ENCODE peak calls at places on chromosomes 12 and 14, in six cellular contexts. K is fibroblast of lung, W is uterus, G is neural progenitor cell, Q is brain microvascular endothelial cell, Y is tibial artery. T is an unnamed sample.

GRCh38 chr14:88228519-88229236 is 94.4 kb downstream of the KCNK10 start:
- DNase-seq in K (no peak), W (no peak), G (no peak), Q (no peak), Y (no peak), T (no peak)

GRCh38 chr12:116040412-116040811 is 237.1 kb downstream of the MED13L start:
- DNase-seq in K (no peak), W (no peak), G (no peak), Q (no peak), Y (no peak), T (no peak)

GRCh38 chr14:55556929-55557623 is 22.9 kb upstream of the KTN1 start:
- DNase-seq in K (peak; percentile 90), W (no peak), G (peak; percentile 31), Q (peak; percentile 60), Y (peak; percentile 51), T (peak; percentile 93)

GRCh38 chr14:95733212-95733611 is 19.3 kb upstream of the TCL1A start:
- DNase-seq in K (no peak), W (no peak), G (no peak), Q (no peak), Y (no peak), T (no peak)

GRCh38 chr12:92942905-92943304 is 13.8 kb upstream of the EEA1 start:
- DNase-seq in K (peak; percentile 90), W (peak; percentile 28), G (no peak), Q (peak; percentile 35), Y (no peak), T (no peak)

GRCh38 chr12:108367436-108367835 is 28.3 kb upstream of the CMKLR1 start:
- DNase-seq in K (no peak), W (no peak), G (no peak), Q (no peak), Y (peak; percentile 75), T (no peak)

GRCh38 chr12:39375206-39375808 is 67.6 kb downstream of the KIF21A start:
- DNase-seq in K (no peak), W (no peak), G (peak; percentile 14), Q (no peak), Y (no peak), T (no peak)

GRCh38 chr14:79629372-79629771 is 581.9 kb downstream of the DIO2 start:
- DNase-seq in K (no peak), W (no peak), G (peak; percentile 4), Q (no peak), Y (no peak), T (no peak)

GRCh38 chr12:116714175-116714574 is 23.7 kb downstream of the SPRING1 start:
- DNase-seq in K (no peak), W (no peak), G (no peak), Q (no peak), Y (no peak), T (no peak)

GRCh38 chr14:64235652-64236640 is 58.2 kb downstream of the ESR2 start:
- DNase-seq in K (no peak), W (no peak), G (no peak), Q (no peak), Y (no peak), T (no peak)

GRCh38 chr14:101183376-101184103 is 280.0 kb upstream of the RTL1 start:
- DNase-seq in K (peak; percentile 5), W (peak; percentile 52), G (peak; percentile 86), Q (no peak), Y (no peak), T (peak; percentile 4)

GRCh38 chr12:64145226-64145625 is 76.9 kb downstream of the KICS2 start:
- DNase-seq in K (no peak), W (no peak), G (peak; percentile 9), Q (no peak), Y (no peak), T (no peak)

GRCh38 chr12:58815235-58815634 is 105.1 kb downstream of the LRIG3 start:
- DNase-seq in K (no peak), W (no peak), G (no peak), Q (no peak), Y (no peak), T (no peak)

GRCh38 chr14:75995372-75996041 is 9.9 kb downstream of the IFT43 start:
- DNase-seq in K (peak; percentile 85), W (peak; percentile 76), G (no peak), Q (peak; percentile 59), Y (peak; percentile 71), T (no peak)

GRCh38 chr14:35215110-35215872 is 76.9 kb upstream of the PSMA6 start:
- DNase-seq in K (peak; percentile 83), W (no peak), G (peak; percentile 50), Q (peak; percentile 32), Y (no peak), T (no peak)

GRCh38 chr12:113384778-113385177 is 18.9 kb downstream of the SDS start:
- DNase-seq in K (no peak), W (no peak), G (no peak), Q (no peak), Y (no peak), T (no peak)

GRCh38 chr14:35808076-35808657 is 928 bp downstream of the RALGAPA1 start:
- DNase-seq in K (no peak), W (no peak), G (peak; percentile 43), Q (no peak), Y (no peak), T (no peak)

GRCh38 chr12:75000120-75000519 is 209.5 kb downstream of the KCNC2 start:
- DNase-seq in K (no peak), W (no peak), G (no peak), Q (no peak), Y (no peak), T (no peak)

GRCh38 chr12:26868505-26869494 is 35.8 kb upstream of the ITPR2 start:
- DNase-seq in K (no peak), W (no peak), G (no peak), Q (no peak), Y (no peak), T (no peak)

GRCh38 chr12:57889541-57889989 is 43.0 kb upstream of the CTDSP2 start:
- DNase-seq in K (peak; percentile 99), W (peak; percentile 89), G (peak; percentile 34), Q (peak; percentile 25), Y (peak; percentile 86), T (no peak)

GRCh38 chr14:80787876-80788275 is 153.7 kb downstream of the CEP128 start:
- DNase-seq in K (no peak), W (no peak), G (no peak), Q (no peak), Y (no peak), T (no peak)

DNA sequence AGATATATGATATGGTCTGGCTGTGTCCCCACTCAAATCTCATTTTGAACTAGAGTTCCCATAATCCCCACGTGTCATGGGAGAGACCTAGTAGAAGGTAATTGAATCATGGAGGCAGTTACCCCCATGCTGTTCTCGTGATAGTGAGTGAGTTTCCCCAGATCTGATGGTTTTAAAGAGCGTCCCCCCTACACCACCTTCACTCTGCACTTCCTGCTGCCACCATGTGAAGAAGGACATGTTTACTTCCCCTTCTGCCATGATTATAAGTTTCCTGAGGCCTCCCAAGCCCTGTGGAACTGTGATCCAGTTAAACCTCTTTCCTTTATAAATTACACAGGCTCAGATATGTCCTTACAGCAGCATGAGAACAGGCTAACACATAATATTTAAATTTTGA is 21.4 kb upstream of the DRAM1 start:
- DNase-seq in K (no peak), W (no peak), G (no peak), Q (no peak), Y (no peak), T (no peak)
- H3K27ac ChIP-seq in K (no peak overlapping the region), W (peak overlapping the region; percentile 54), G (no peak overlapping the region), Q (no peak overlapping the region), Y (no peak overlapping the region), T (no peak overlapping the region)

GRCh38 chr14:59321184-59321952 is 132.9 kb downstream of the DAAM1 start:
- DNase-seq in K (peak; percentile 64), W (no peak), G (no peak), Q (peak; percentile 39), Y (no peak), T (no peak)

GRCh38 chr14:59318908-59319307 is 130.4 kb downstream of the DAAM1 start:
- DNase-seq in K (no peak), W (no peak), G (no peak), Q (no peak), Y (no peak), T (no peak)

GRCh38 chr14:59317782-59318505 is 129.5 kb downstream of the DAAM1 start:
- DNase-seq in K (no peak), W (no peak), G (no peak), Q (no peak), Y (no peak), T (no peak)

GRCh38 chr14:59317346-59317745 is 128.9 kb downstream of the DAAM1 start:
- DNase-seq in K (no peak), W (no peak), G (no peak), Q (no peak), Y (no peak), T (no peak)

DNA sequence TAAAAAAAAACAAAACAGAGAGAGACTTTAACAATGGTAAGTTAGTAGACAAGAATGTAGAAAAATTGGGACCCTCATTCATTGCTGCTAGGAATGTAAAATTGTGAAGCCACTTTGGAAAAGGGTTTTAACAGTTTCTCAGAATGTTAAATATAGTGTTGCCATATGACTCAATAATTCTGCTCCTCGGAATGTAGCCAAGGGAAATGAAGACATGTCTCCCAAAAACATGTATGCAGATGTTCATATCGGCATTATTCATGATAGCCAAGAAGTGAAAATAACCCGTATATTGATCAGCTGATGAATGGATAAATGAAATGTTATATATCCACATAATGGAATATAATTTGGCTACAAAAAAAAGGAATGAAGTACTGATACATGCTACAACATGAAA is 132.3 kb downstream of the DAAM1 start:
- DNase-seq in K (peak; percentile 37), W (no peak), G (no peak), Q (no peak), Y (no peak), T (no peak)
- H3K27ac ChIP-seq in K (peak overlapping the region; percentile 53), W (peak overlapping the region; percentile 54), G (no peak overlapping the region), Q (peak overlapping the region; percentile 73), Y (peak overlapping the region; percentile 68), T (peak overlapping the region; percentile 66)

DNA sequence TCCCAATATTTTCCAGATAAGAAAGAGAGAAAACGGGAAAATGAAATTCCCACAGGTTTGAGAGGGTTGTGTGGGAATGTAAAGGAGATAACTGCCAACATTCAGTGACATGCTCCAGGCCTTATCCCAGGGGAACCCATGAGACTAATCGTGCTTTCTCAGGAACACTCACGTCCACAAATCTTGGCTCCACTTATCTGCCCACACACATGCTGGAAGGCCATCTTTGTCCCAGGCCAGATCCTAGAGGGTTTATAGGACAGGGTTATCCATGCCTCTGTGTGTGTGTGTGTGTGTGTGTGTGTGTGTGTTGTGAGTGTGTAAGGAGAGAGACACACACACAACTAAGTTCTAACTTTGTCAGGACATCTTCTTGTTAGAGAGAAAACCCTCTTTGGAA is 182.2 kb upstream of the E2F7 start:
- DNase-seq in K (no peak), W (no peak), G (no peak), Q (no peak), Y (no peak), T (no peak)
- H3K27ac ChIP-seq in K (no peak overlapping the region), W (no peak overlapping the region), G (no peak overlapping the region), Q (no peak overlapping the region), Y (no peak overlapping the region), T (no peak overlapping the region)

DNA sequence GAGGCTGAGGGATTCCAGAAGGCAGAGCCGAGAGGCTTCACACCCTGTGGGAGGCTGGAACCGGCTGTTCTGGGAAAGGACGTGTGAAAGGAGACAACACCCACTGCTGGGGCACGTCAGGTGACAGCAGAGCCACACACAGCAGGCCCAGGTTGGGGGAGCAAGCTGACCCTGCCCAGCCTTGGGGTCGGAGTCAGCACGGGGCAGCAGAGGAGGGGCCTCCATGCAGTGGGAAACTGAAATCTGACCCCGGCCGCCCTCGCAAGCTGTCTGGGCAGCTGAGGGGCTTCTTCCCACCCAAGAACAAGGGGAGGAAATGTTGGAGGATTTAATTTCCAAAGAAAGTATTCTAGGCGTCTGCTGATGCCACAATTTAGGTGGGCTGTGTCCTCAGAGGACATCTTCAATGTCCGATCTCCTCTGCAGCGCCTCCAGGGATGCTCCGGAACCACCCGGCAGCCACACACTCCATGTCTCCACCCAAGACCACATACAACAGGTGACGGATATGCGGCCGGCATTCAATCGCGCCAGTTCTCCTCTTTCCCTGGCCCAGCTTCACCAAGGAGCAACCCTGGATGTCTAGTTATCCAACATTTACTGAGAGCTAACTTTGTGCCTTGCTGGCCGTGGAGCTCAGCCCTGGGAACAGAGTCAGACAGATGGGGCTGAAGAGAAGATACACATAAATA is 30.7 kb downstream of the SNRNP35 start:
- DNase-seq in K (no peak), W (no peak), G (peak; percentile 63), Q (no peak), Y (no peak), T (no peak)
- H3K27ac ChIP-seq in K (no peak overlapping the region), W (no peak overlapping the region), G (no peak overlapping the region), Q (no peak overlapping the region), Y (no peak overlapping the region), T (no peak overlapping the region)